ENCODE peak calls at places on chromosomes 16 and 17, in nine cellular contexts. S is stimulated activated CD8-positive, alpha-beta memory T cell treated with anti-CD3 and anti-CD28 coated beads, Interleukin-15, amount 100 ng/mL, for 4 hours; T is EH; A is NCI-H2081; M is lower leg skin; Z is AML-193; L is foreskin keratinocyte; N is NCI-H1417; U is hepatocyte. F is an unnamed sample.

GRCh38 chr17:7234100-7235012 is at the start of gene DVL2:
- DNase-seq in U (peak; percentile 98), Z (peak; percentile 67), S (peak; percentile 92), M (peak; percentile 97), A (peak; percentile 82), T (peak; percentile 95), L (peak; percentile 67), N (peak; percentile 84), F (peak; percentile 96)

GRCh38 chr17:28193241-28193640 is 125.8 kb upstream of the TMEM97 start:
- DNase-seq in N (no peak), T (no peak), Z (no peak), S (no peak), M (peak; percentile 60), L (no peak), U (no peak), A (no peak), F (peak; percentile 47)

GRCh38 chr16:57316390-57317017 is 32.0 kb upstream of the PLLP start:
- DNase-seq in A (no peak), Z (no peak), N (no peak), T (peak; percentile 91), U (peak; percentile 37), M (no peak), S (no peak), L (no peak), F (no peak)

GRCh38 chr16:50195276-50195675 is 42.2 kb downstream of the TENT4B start:
- DNase-seq in A (no peak), U (no peak), S (no peak), N (no peak), T (peak; percentile 91), M (no peak), Z (no peak), L (peak; percentile 63), F (no peak)

GRCh38 chr17:49830605-49831004 is 17.3 kb downstream of the TAC4 start:
- DNase-seq in A (no peak), T (peak; percentile 42), M (no peak), Z (no peak), L (no peak), U (no peak), S (no peak), N (no peak), F (no peak)

GRCh38 chr16:1786242-1787055 is 3.7 kb downstream of the NUBP2 start:
- DNase-seq in T (no peak), M (no peak), A (no peak), N (no peak), S (no peak), U (peak; percentile 5), L (no peak), Z (no peak), F (peak; percentile 29)

GRCh38 chr17:1908699-1909309 is 79.0 kb downstream of the RPA1 start:
- DNase-seq in T (peak; percentile 83), M (peak; percentile 51), A (peak; percentile 61), L (peak; percentile 27), Z (peak; percentile 26), S (no peak), U (peak; percentile 83), N (peak; percentile 10), F (peak; percentile 46)

GRCh38 chr16:20308801-20309590 is 18.3 kb downstream of the GP2 start:
- DNase-seq in N (no peak), Z (no peak), L (no peak), A (no peak), S (no peak), T (no peak), U (no peak), M (no peak), F (no peak)

GRCh38 chr16:29198231-29198630 is 208.3 kb downstream of the NPIPB11 start:
- DNase-seq in U (no peak), A (no peak), T (no peak), N (no peak), M (no peak), S (no peak), L (no peak), Z (no peak), F (no peak)

GRCh38 chr17:823501-823902 is 41.3 kb downstream of the MRM3 start:
- DNase-seq in S (no peak), Z (no peak), U (no peak), L (no peak), N (no peak), A (no peak), T (no peak), M (no peak), F (no peak)

GRCh38 chr17:61371606-61372005 is 28.0 kb upstream of the TBX2 start:
- DNase-seq in A (no peak), S (no peak), T (no peak), U (no peak), N (no peak), L (no peak), Z (no peak), M (no peak), F (no peak)

GRCh38 chr16:351804-352520 is 561 bp downstream of the AXIN1 start:
- DNase-seq in Z (no peak), N (peak; percentile 32), L (no peak), T (peak; percentile 35), A (no peak), M (no peak), S (no peak), U (peak; percentile 60), F (peak; percentile 63)

GRCh38 chr16:86680137-86680536 is 101.8 kb downstream of the FOXL1 start:
- DNase-seq in S (no peak), N (no peak), Z (no peak), L (no peak), U (no peak), M (no peak), A (no peak), T (peak; percentile 96), F (no peak)

GRCh38 chr16:67206838-67207115 is 7.8 kb downstream of the ELMO3 start:
- DNase-seq in S (no peak), A (no peak), T (no peak), L (peak; percentile 31), Z (no peak), N (no peak), M (no peak), U (no peak), F (no peak)

GRCh38 chr17:72587773-72588511 is 467.1 kb downstream of the SOX9 start:
- DNase-seq in S (no peak), M (no peak), U (peak; percentile 59), Z (no peak), T (peak; percentile 53), N (peak; percentile 60), L (peak; percentile 66), A (peak; percentile 86), F (no peak)

GRCh38 chr17:60327870-60328362 is 64.0 kb downstream of the USP32 start:
- DNase-seq in M (no peak), S (no peak), L (no peak), T (no peak), N (no peak), U (no peak), Z (no peak), A (no peak), F (no peak)

GRCh38 chr16:68642436-68643064 is 2.6 kb upstream of the CDH3 start:
- DNase-seq in U (peak; percentile 72), L (no peak), A (no peak), S (no peak), Z (no peak), T (peak; percentile 48), N (no peak), M (no peak), F (no peak)

GRCh38 chr16:54493594-54493993 is 207.0 kb upstream of the IRX3 start:
- DNase-seq in N (no peak), U (no peak), L (no peak), A (no peak), M (no peak), T (no peak), Z (no peak), S (no peak), F (no peak)

GRCh38 chr16:6725634-6726331 is 606.9 kb upstream of the RBFOX1 start:
- DNase-seq in Z (no peak), A (no peak), M (no peak), L (no peak), S (no peak), T (no peak), U (peak; percentile 19), N (no peak), F (no peak)

GRCh38 chr16:74291176-74291575 is 5.4 kb upstream of the PSMD7 start:
- DNase-seq in N (no peak), M (no peak), A (no peak), L (no peak), S (no peak), T (no peak), Z (no peak), U (no peak), F (no peak)

GRCh38 chr17:17176341-17176740 is 29.8 kb downstream of the PLD6 start:
- DNase-seq in Z (no peak), M (no peak), A (no peak), S (no peak), T (no peak), N (no peak), U (no peak), L (no peak), F (no peak)

GRCh38 chr16:82993874-82994375 is 367.2 kb downstream of the CDH13 start:
- DNase-seq in L (no peak), S (no peak), A (no peak), M (no peak), T (no peak), Z (no peak), N (no peak), U (no peak), F (no peak)

GRCh38 chr17:4806420-4806769 is 557 bp upstream of the PLD2 start:
- DNase-seq in S (no peak), L (no peak), M (no peak), Z (no peak), A (peak; percentile 30), T (peak; percentile 22), U (no peak), N (no peak), F (no peak)

GRCh38 chr16:58332997-58333700 is 38.3 kb upstream of the PRSS54 start:
- DNase-seq in N (no peak), T (no peak), Z (no peak), U (no peak), A (no peak), L (no peak), S (no peak), M (no peak), F (no peak)

GRCh38 chr17:67442787-67443624 is 65.9 kb downstream of the PITPNC1 start:
- DNase-seq in L (no peak), T (no peak), A (no peak), U (no peak), S (no peak), Z (no peak), N (no peak), M (no peak), F (no peak)

GRCh38 chr17:57114085-57114673 is 29.1 kb downstream of the AKAP1 start:
- DNase-seq in L (no peak), N (peak; percentile 34), M (no peak), Z (peak; percentile 10), S (peak; percentile 27), U (peak; percentile 45), A (peak; percentile 21), T (peak; percentile 36), F (peak; percentile 66)

GRCh38 chr16:11174141-11174540 is 81.9 kb downstream of the SOCS1 start:
- DNase-seq in N (no peak), U (no peak), L (no peak), T (no peak), Z (no peak), M (no peak), S (no peak), A (no peak), F (no peak)

GRCh38 chr17:33667052-33667509 is 374.0 kb upstream of the ASIC2 start:
- DNase-seq in L (peak; percentile 25), T (no peak), U (no peak), M (peak; percentile 59), N (no peak), Z (no peak), S (peak; percentile 9), A (no peak), F (no peak)

F was measured in left ventricle myocardium superior.